ENCODE peak calls at places on chromosomes 1 and 21, in five cellular contexts. O is GM12865, B is B cell, T is neural crest cell, J is esophagus squamous epithelium. G is an unnamed sample.
A peak's percentile ranks its signal among the peaks of the same experiment; 100 is the strongest.

GRCh38 chr1:41678141-41678878 is 193.8 kb upstream of the EDN2 start:
- DNase-seq in O (peak; percentile 57), B (peak; percentile 42), T (no peak), J (no peak), G (no peak)

GRCh38 chr1:59052194-59052593 is 244.7 kb upstream of the FGGY start:
- DNase-seq in O (no peak), B (no peak), T (no peak), J (no peak), G (no peak)

GRCh38 chr1:178066904-178067531 is 26.9 kb upstream of the RASAL2 start:
- DNase-seq in O (peak; percentile 40), B (no peak), T (no peak), J (no peak), G (no peak)

GRCh38 chr1:155008015-155008941 is 5.7 kb downstream of the ZBTB7B start:
- DNase-seq in O (no peak), B (peak; percentile 44), T (no peak), J (no peak), G (no peak)

GRCh38 chr1:53377438-53377841 is 49.6 kb upstream of the LRP8 start:
- DNase-seq in O (no peak), B (no peak), T (no peak), J (no peak), G (no peak)

GRCh38 chr1:243842978-243843490 is 7.0 kb downstream of the AKT3 start:
- DNase-seq in O (no peak), B (no peak), T (no peak), J (no peak), G (no peak)

GRCh38 chr1:157968951-157969350 is 24.5 kb upstream of the KIRREL1 start:
- DNase-seq in O (no peak), B (no peak), T (no peak), J (no peak), G (no peak)

GRCh38 chr21:41964171-41964570 is 10.4 kb upstream of the C2CD2 start:
- DNase-seq in O (no peak), B (no peak), T (no peak), J (no peak), G (no peak)

GRCh38 chr1:186617860-186618780 is 62.1 kb downstream of the PTGS2 start:
- DNase-seq in O (peak; percentile 92), B (peak; percentile 48), T (no peak), J (no peak), G (no peak)

GRCh38 chr1:1349256-1350012 is at the start of gene DVL1:
- DNase-seq in O (peak; percentile 79), B (peak; percentile 99), T (peak; percentile 74), J (no peak), G (peak; percentile 95)

G was measured in 8988T.